ENCODE peak calls at places on chromosomes 12 and 14, in six cellular contexts. M, O, L, C, K and X are unnamed samples.

GRCh38 chr14:34713681-34714319 is 593 bp downstream of the CFL2 start:
- DNase-seq in M (peak; percentile 51), O (peak; percentile 76), L (no peak), C (peak; percentile 52), K (no peak), X (peak; percentile 28)

GRCh38 chr12:70603044-70603443 is 34.2 kb downstream of the PTPRB start:
- DNase-seq in M (no peak), O (no peak), L (no peak), C (no peak), K (no peak), X (no peak)

GRCh38 chr12:91565816-91566215 is 383.2 kb upstream of the DCN start:
- DNase-seq in M (no peak), O (no peak), L (no peak), C (no peak), K (no peak), X (no peak)

GRCh38 chr12:51893786-51894185 is 5.9 kb downstream of the ANKRD33 start:
- DNase-seq in M (no peak), O (no peak), L (no peak), C (no peak), K (no peak), X (no peak)

GRCh38 chr14:91424813-91425719 is 7.4 kb upstream of the CCDC88C start:
- DNase-seq in M (no peak), O (no peak), L (no peak), C (no peak), K (no peak), X (no peak)

GRCh38 chr12:76947270-76947669 is 68.5 kb upstream of the CSRP2 start:
- DNase-seq in M (no peak), O (no peak), L (no peak), C (no peak), K (no peak), X (no peak)

GRCh38 chr14:90551070-90551704 is 154.4 kb downstream of the CALM1 start:
- DNase-seq in M (no peak), O (no peak), L (peak; percentile 75), C (no peak), K (no peak), X (no peak)

GRCh38 chr12:64600164-64600561 is 10.1 kb upstream of the RASSF3 start:
- DNase-seq in M (no peak), O (no peak), L (no peak), C (no peak), K (no peak), X (no peak)

GRCh38 chr12:19841451-19841850 is 402.2 kb downstream of the AEBP2 start:
- DNase-seq in M (no peak), O (no peak), L (no peak), C (no peak), K (no peak), X (no peak)

GRCh38 chr14:64495252-64495651 is 8.4 kb downstream of the ZBTB25 start:
- DNase-seq in M (no peak), O (no peak), L (no peak), C (no peak), K (no peak), X (no peak)

GRCh38 chr12:26251600-26251999 is 56.2 kb downstream of the SSPN start:
- DNase-seq in M (no peak), O (peak; percentile 46), L (peak; percentile 56), C (no peak), K (no peak), X (peak; percentile 55)

GRCh38 chr12:28536088-28536487 is 345.8 kb downstream of the CCDC91 start:
- DNase-seq in M (no peak), O (no peak), L (no peak), C (no peak), K (no peak), X (no peak)

GRCh38 chr12:12919666-12920435 is 28.5 kb downstream of the GPRC5A start:
- DNase-seq in M (peak; percentile 47), O (no peak), L (no peak), C (no peak), K (no peak), X (no peak)

GRCh38 chr12:12916135-12916956 is 25.0 kb downstream of the GPRC5A start:
- DNase-seq in M (peak; percentile 86), O (peak; percentile 82), L (peak; percentile 81), C (peak; percentile 57), K (peak; percentile 49), X (peak; percentile 75)

GRCh38 chr12:12913626-12914388 is 22.4 kb downstream of the GPRC5A start:
- DNase-seq in M (peak; percentile 42), O (no peak), L (no peak), C (no peak), K (no peak), X (no peak)

GRCh38 chr12:12918781-12919180 is 27.4 kb downstream of the GPRC5A start:
- DNase-seq in M (peak; percentile 39), O (no peak), L (no peak), C (no peak), K (no peak), X (no peak)

GRCh38 chr12:12915654-12916053 is 24.3 kb downstream of the GPRC5A start:
- DNase-seq in M (peak; percentile 55), O (peak; percentile 12), L (no peak), C (no peak), K (no peak), X (no peak)
- TF ChIP-seq POLR2A in M (no peak), O (no peak), L (no peak), C (no peak), K (no peak), X (no peak)

GRCh38 chr14:61417890-61418455 is 96.6 kb downstream of the PRKCH start:
- DNase-seq in M (no peak), O (no peak), L (no peak), C (no peak), K (no peak), X (no peak)

GRCh38 chr14:61419201-61419600 is 97.8 kb downstream of the PRKCH start:
- DNase-seq in M (no peak), O (no peak), L (no peak), C (no peak), K (no peak), X (no peak)

GRCh38 chr14:61417141-61417540 is 95.8 kb downstream of the PRKCH start:
- DNase-seq in M (no peak), O (no peak), L (no peak), C (no peak), K (no peak), X (no peak)

GRCh38 chr14:61420326-61420725 is 98.9 kb downstream of the PRKCH start:
- DNase-seq in M (peak; percentile 12), O (peak; percentile 66), L (no peak), C (no peak), K (peak; percentile 18), X (no peak)

DNA sequence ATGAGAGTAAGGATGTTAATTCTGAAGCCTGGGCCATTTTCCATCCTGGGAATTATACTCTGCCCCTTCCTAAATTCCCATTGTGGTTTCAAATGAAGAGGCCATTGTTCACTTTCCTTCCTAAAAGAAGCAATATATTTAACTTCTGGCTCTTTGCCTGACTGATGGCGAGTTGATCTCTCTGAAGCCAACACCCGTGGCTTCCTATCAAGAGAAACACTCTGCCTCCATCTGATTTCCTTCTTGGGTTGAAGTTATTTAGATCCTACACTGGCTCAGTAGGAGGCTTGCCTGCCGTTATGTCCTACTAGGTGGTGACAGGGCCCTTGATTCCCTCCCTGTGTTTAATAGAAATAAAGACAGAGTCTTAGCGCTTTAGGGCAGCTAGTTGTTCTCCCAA is 97.4 kb downstream of the PRKCH start:
- DNase-seq in M (no peak), O (no peak), L (no peak), C (no peak), K (no peak), X (peak; percentile 32)
- TF ChIP-seq POLR2A in M (no peak), O (no peak), L (no peak), C (no peak), K (no peak), X (no peak)

GRCh38 chr12:122980192-122981035 is at the start of gene ARL6IP4:
- DNase-seq in M (peak; percentile 65), O (peak; percentile 57), L (peak; percentile 56), C (no peak), K (peak; percentile 80), X (peak; percentile 72)
- TF ChIP-seq POLR2A in M (peak; percentile 39), O (no peak), L (peak; percentile 80), C (peak; percentile 86), K (peak; percentile 2), X (no peak)

GRCh38 chr14:22836301-22837058 is at the start of gene MMP14:
- DNase-seq in M (no peak), O (peak; percentile 84), L (peak; percentile 86), C (peak; percentile 67), K (no peak), X (peak; percentile 87)
- TF ChIP-seq POLR2A in M (no peak), O (no peak), L (peak; percentile 73), C (no peak), K (peak; percentile 27), X (no peak)

GRCh38 chr12:15688202-15688736 is 100.9 kb downstream of the EPS8 start:
- DNase-seq in M (peak; percentile 76), O (peak; percentile 21), L (peak; percentile 71), C (peak; percentile 37), K (peak; percentile 16), X (peak; percentile 60)
- TF ChIP-seq POLR2A in M (peak; percentile 39), O (no peak), L (peak; percentile 39), C (no peak), K (peak; percentile 97), X (peak; percentile 45)

GRCh38 chr14:93959239-93960107 is 16.9 kb downstream of the ASB2 start:
- DNase-seq in M (peak; percentile 85), O (no peak), L (no peak), C (peak; percentile 93), K (peak; percentile 90), X (peak; percentile 77)
- TF ChIP-seq POLR2A in M (no peak), O (no peak), L (no peak), C (peak; percentile 50), K (no peak), X (no peak)

GRCh38 chr12:6872073-6873048 is 742 bp downstream of the SPSB2 start:
- DNase-seq in M (peak; percentile 81), O (peak; percentile 84), L (peak; percentile 81), C (peak; percentile 64), K (peak; percentile 74), X (peak; percentile 88)
- TF ChIP-seq POLR2A in M (peak; percentile 59), O (no peak), L (no peak), C (no peak), K (peak; percentile 41), X (no peak)

DNA sequence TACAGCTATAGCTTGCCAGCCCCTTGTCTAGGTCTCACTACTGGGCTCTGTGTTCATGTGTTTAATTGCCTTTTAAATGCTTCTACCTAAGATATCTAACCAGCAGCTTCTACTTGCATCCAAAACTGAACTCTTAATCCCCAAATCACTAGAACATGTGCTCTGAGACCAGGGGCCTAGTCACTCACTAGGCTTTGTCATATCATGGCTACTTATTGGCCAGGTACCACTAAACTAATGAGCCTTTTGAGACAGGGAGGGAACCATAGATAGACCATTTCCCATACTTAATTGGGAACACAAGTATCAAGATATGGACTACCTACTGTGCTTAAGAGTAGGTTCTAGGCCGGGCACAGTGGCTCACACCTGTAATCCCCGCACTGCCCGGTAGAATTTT is 6.5 kb downstream of the HSP90B1 start:
- DNase-seq in M (no peak), O (no peak), L (no peak), C (no peak), K (no peak), X (no peak)
- TF ChIP-seq POLR2A in M (no peak), O (no peak), L (no peak), C (no peak), K (no peak), X (no peak)

GRCh38 chr12:123621619-123622530 is 11.6 kb downstream of the EIF2B1 start:
- DNase-seq in M (no peak), O (no peak), L (no peak), C (no peak), K (no peak), X (no peak)
- TF ChIP-seq POLR2A in M (no peak), O (no peak), L (no peak), C (no peak), K (no peak), X (no peak)